ENCODE peak calls at places on chromosome 9, in four cellular contexts. One of them, this sample, is unnamed.

GRCh38 chr9:116151966-116152381 is 1.6 kb upstream of the PAPPA start:
- DNase-seq in dorsolateral prefrontal cortex: no peak
- DNase-seq in small intestine: no peak
- DNase-seq in AG04450: peak
- DNase-seq in this sample: no peak

GRCh38 chr9:130104413-130105193 is 50.9 kb downstream of the GPR107 start:
- DNase-seq in AG04450: no peak
- DNase-seq in small intestine: no peak
- DNase-seq in dorsolateral prefrontal cortex: no peak
- DNase-seq in this sample: no peak

GRCh38 chr9:104810421-104811339 is 46.8 kb downstream of the NIPSNAP3B start:
- DNase-seq in AG04450: no peak
- DNase-seq in small intestine: peak
- DNase-seq in dorsolateral prefrontal cortex: peak
- DNase-seq in this sample: no peak

GRCh38 chr9:91811024-91811909 is 138.8 kb downstream of the ROR2 start:
- DNase-seq in small intestine: no peak
- DNase-seq in AG04450: no peak
- DNase-seq in dorsolateral prefrontal cortex: no peak
- DNase-seq in this sample: no peak

GRCh38 chr9:133677126-133678010 is 41.2 kb downstream of the DBH start:
- DNase-seq in small intestine: peak
- DNase-seq in AG04450: no peak
- DNase-seq in dorsolateral prefrontal cortex: no peak
- DNase-seq in this sample: no peak

GRCh38 chr9:134214395-134214765 is 50.0 kb upstream of the RNU6ATAC start:
- DNase-seq in dorsolateral prefrontal cortex: no peak
- DNase-seq in small intestine: no peak
- DNase-seq in AG04450: no peak
- DNase-seq in this sample: peak

GRCh38 chr9:131013771-131014676 is 5.0 kb downstream of the LAMC3 start:
- DNase-seq in dorsolateral prefrontal cortex: no peak
- DNase-seq in small intestine: no peak
- DNase-seq in AG04450: no peak
- DNase-seq in this sample: no peak

GRCh38 chr9:23643656-23644258 is 182.3 kb downstream of the ELAVL2 start:
- DNase-seq in small intestine: no peak
- DNase-seq in AG04450: no peak
- DNase-seq in dorsolateral prefrontal cortex: no peak
- DNase-seq in this sample: no peak

GRCh38 chr9:126126012-126126411 is 200.6 kb upstream of the MVB12B start:
- DNase-seq in small intestine: no peak
- DNase-seq in AG04450: no peak
- DNase-seq in dorsolateral prefrontal cortex: no peak
- DNase-seq in this sample: no peak

GRCh38 chr9:84070590-84070989 is 90.0 kb downstream of the RMI1 start:
- DNase-seq in AG04450: no peak
- DNase-seq in dorsolateral prefrontal cortex: no peak
- DNase-seq in small intestine: no peak
- DNase-seq in this sample: no peak

GRCh38 chr9:107178302-107178701 is 104.8 kb upstream of the RAD23B start:
- DNase-seq in AG04450: no peak
- DNase-seq in dorsolateral prefrontal cortex: no peak
- DNase-seq in small intestine: peak
- DNase-seq in this sample: no peak

GRCh38 chr9:98808411-98808815 is 943 bp downstream of the GALNT12 start:
- DNase-seq in small intestine: peak
- DNase-seq in dorsolateral prefrontal cortex: no peak
- DNase-seq in AG04450: no peak
- DNase-seq in this sample: no peak

GRCh38 chr9:98807811-98808195 is 333 bp downstream of the GALNT12 start:
- DNase-seq in dorsolateral prefrontal cortex: no peak
- DNase-seq in AG04450: no peak
- DNase-seq in small intestine: peak
- DNase-seq in this sample: no peak

GRCh38 chr9:98805506-98806272 is 1.8 kb upstream of the GALNT12 start:
- DNase-seq in small intestine: peak
- DNase-seq in dorsolateral prefrontal cortex: no peak
- DNase-seq in AG04450: peak
- DNase-seq in this sample: no peak

GRCh38 chr9:98807070-98807810 is at the start of gene GALNT12:
- DNase-seq in small intestine: peak
- DNase-seq in dorsolateral prefrontal cortex: peak
- DNase-seq in AG04450: no peak
- DNase-seq in this sample: no peak

DNA sequence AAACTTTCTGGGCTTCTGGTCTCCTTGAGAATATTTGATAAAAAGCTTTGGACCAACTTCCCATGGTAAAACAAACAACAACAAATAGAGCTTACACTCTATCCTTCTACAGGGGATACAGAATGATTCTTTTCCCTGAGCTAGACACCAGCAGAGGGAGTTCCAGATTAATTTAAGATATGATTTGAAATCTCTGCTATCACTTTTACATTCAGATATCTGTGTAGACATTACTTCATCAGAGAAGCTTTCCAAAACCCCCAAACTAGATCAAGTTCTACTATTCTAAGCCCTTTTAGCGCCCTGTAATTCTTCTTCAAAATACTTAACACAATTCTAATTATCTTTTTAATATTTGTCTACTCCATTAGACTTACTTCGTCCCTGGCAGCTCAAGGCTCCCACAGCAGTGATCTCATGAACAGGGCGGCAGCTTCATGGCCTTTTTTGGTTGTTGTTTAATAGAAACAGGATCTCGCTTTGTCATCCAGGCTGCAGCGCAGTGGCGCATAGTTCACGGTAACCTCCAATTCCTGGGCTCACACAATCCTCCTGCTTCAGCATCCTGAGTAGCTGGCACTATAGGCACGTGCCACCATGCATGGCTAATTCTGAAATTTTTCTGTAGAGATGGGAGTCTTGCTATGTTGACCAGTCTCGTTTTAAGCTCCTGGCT is 938 bp upstream of the GALNT12 start:
- DNase-seq in AG04450: no peak
- DNase-seq in small intestine: no peak
- DNase-seq in dorsolateral prefrontal cortex: no peak
- DNase-seq in this sample: no peak
- H3K4me3 ChIP-seq in AG04450: no peak
- H3K4me3 ChIP-seq in small intestine: no peak
- H3K4me3 ChIP-seq in dorsolateral prefrontal cortex: peak
- H3K4me3 ChIP-seq in this sample: no peak

GRCh38 chr9:122297512-122297911 is 32.8 kb downstream of the MRRF start:
- DNase-seq in dorsolateral prefrontal cortex: no peak
- DNase-seq in AG04450: no peak
- DNase-seq in small intestine: no peak
- DNase-seq in this sample: no peak
- H3K4me3 ChIP-seq in dorsolateral prefrontal cortex: no peak
- H3K4me3 ChIP-seq in AG04450: no peak
- H3K4me3 ChIP-seq in small intestine: no peak
- H3K4me3 ChIP-seq in this sample: no peak

GRCh38 chr9:95305770-95306492 is 11.6 kb downstream of the FANCC start:
- DNase-seq in AG04450: no peak
- DNase-seq in small intestine: no peak
- DNase-seq in dorsolateral prefrontal cortex: no peak
- DNase-seq in this sample: no peak
- H3K4me3 ChIP-seq in AG04450: no peak
- H3K4me3 ChIP-seq in small intestine: no peak
- H3K4me3 ChIP-seq in dorsolateral prefrontal cortex: no peak
- H3K4me3 ChIP-seq in this sample: no peak

GRCh38 chr9:96874947-96875459 is 20.7 kb upstream of the ZNF782 start:
- DNase-seq in AG04450: no peak
- DNase-seq in dorsolateral prefrontal cortex: no peak
- DNase-seq in small intestine: peak
- DNase-seq in this sample: no peak
- H3K4me3 ChIP-seq in AG04450: peak
- H3K4me3 ChIP-seq in dorsolateral prefrontal cortex: peak
- H3K4me3 ChIP-seq in small intestine: peak
- H3K4me3 ChIP-seq in this sample: no peak

GRCh38 chr9:72844440-72844768 is 108.4 kb downstream of the ALDH1A1 start:
- DNase-seq in small intestine: no peak
- DNase-seq in AG04450: no peak
- DNase-seq in dorsolateral prefrontal cortex: no peak
- DNase-seq in this sample: no peak

GRCh38 chr9:72839140-72839539 is 113.7 kb downstream of the ALDH1A1 start:
- DNase-seq in dorsolateral prefrontal cortex: no peak
- DNase-seq in small intestine: no peak
- DNase-seq in AG04450: no peak
- DNase-seq in this sample: no peak

DNA sequence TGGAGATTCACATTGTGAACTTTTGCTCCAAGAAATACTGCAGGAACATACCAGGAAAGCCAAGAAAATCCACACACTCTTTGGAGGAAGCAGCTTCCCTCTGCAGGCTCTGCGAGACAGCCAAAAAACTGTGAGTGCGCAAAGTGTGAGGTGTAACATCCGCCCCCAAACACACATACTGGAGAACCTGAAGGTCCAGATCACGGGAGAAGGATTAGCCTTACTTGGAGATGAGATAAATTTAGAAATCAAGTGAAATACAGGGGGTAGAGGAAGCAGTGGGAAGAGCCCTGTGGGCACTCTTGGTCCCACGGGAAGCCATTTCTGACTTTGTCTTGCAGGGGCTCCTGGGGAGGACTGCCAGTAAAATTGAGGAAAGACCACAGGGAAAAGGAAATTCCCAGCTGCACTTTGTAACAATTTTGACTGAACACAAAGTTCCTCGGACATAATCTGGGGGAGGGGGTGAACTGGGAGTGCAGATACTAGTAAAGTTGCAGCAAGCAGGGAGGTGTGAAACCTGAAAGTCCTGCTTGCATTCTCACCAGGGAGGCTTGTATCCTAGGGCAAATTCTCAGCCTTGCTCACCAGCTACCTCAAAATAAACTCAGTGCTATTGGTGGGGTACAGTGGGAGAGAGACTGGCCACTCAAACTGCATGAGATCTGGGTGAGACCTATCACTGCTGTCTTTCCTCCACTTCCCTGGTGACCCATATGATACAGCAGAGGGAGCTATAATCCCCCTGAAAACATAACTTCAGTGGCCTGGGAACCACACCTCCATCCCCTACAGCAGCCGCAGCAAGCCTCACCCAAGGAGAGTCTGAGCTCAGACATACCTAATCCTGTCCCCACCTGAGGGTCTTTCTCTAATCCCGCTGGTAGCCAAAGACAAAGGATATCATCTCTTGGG is 109.1 kb downstream of the ALDH1A1 start:
- DNase-seq in small intestine: no peak
- DNase-seq in dorsolateral prefrontal cortex: no peak
- DNase-seq in AG04450: no peak
- DNase-seq in this sample: no peak
- H3K4me3 ChIP-seq in small intestine: no peak
- H3K4me3 ChIP-seq in dorsolateral prefrontal cortex: no peak
- H3K4me3 ChIP-seq in AG04450: no peak
- H3K4me3 ChIP-seq in this sample: no peak

DNA sequence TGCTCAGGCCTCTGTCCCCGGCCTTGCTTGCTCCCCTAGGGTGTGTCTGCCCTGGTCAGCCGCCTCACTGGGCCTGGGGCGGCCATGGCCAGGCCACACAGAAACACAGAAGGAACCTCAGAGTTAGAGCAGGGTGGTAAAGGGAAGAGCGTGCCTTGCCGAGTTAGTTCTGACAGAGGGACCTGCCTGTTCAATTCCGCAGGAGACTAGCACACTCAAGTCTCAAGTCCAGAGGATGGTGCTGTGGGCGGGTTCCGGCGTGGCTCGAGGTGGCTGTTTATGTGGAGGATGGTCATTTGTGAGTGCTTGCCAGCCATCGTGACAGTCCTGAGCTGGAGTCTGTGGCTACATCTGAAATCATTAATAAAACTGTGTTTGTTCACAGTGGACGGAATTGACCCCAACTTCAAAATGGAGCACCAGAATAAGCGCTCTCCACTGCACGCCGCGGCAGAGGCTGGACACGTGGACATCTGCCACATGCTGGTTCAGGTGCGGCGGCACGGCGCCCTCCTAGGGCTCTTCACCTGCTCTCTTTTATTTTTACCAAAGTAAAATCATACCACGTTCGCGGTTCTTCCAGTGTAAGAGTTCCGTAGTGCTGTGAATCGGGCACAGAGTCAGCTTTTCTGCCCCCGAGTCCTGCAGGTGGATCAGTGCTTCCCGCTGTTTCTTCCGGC is 95.5 kb upstream of the CACNA1B start:
- DNase-seq in dorsolateral prefrontal cortex: no peak
- DNase-seq in AG04450: no peak
- DNase-seq in small intestine: no peak
- DNase-seq in this sample: no peak
- H3K4me3 ChIP-seq in dorsolateral prefrontal cortex: no peak
- H3K4me3 ChIP-seq in AG04450: no peak
- H3K4me3 ChIP-seq in small intestine: no peak
- H3K4me3 ChIP-seq in this sample: no peak